ENCODE peak calls at places on chromosomes 1 and 21, in ten cellular contexts. F is CD8-positive, alpha-beta T cell; D is T-helper 17 cell; V is uterus; N is activated B cell treated with CpG ODN at 0.5 μM for 24 hours; S is CD8-positive, alpha-beta memory T cell; M is PC-3; H is foreskin keratinocyte; C is astrocyte of the spinal cord; X is H7. B is an unnamed sample.

GRCh38 chr1:238241607-238242006 is 350.9 kb upstream of the ZP4 start:
- DNase-seq in F (no peak), D (no peak), V (no peak), N (no peak), S (no peak), M (no peak), H (no peak), C (no peak), X (no peak), B (no peak)

GRCh38 chr1:97047412-97047793 is 325.8 kb downstream of the PTBP2 start:
- DNase-seq in F (no peak), D (no peak), V (no peak), N (no peak), S (no peak), M (no peak), H (no peak), C (no peak), X (no peak), B (no peak)

GRCh38 chr1:147264158-147264768 is 21.8 kb downstream of the CHD1L start:
- DNase-seq in F (no peak), D (no peak), V (no peak), N (no peak), S (no peak), M (peak; percentile 70), H (peak; percentile 61), C (peak; percentile 62), X (no peak), B (no peak)

GRCh38 chr1:20678599-20678998 is 17.4 kb upstream of the DDOST start:
- DNase-seq in F (no peak), D (no peak), V (no peak), N (no peak), S (no peak), M (no peak), H (no peak), C (no peak), X (no peak), B (no peak)

GRCh38 chr1:207032528-207033017 is at the start of gene C1orf116:
- DNase-seq in F (no peak), D (no peak), V (no peak), N (no peak), S (no peak), M (peak; percentile 99), H (peak; percentile 99), C (no peak), X (peak; percentile 92), B (no peak)

GRCh38 chr1:162233066-162233465 is 143.6 kb downstream of the SPATA46 start:
- DNase-seq in F (no peak), D (no peak), V (no peak), N (no peak), S (no peak), M (no peak), H (no peak), C (no peak), X (no peak), B (no peak)

GRCh38 chr1:98389809-98390208 is 271.7 kb upstream of the SNX7 start:
- DNase-seq in F (no peak), D (no peak), V (no peak), N (no peak), S (no peak), M (no peak), H (peak; percentile 67), C (peak; percentile 87), X (no peak), B (no peak)

GRCh38 chr1:57329932-57330331 is 93.9 kb downstream of the DAB1 start:
- DNase-seq in F (no peak), D (no peak), V (no peak), N (no peak), S (no peak), M (no peak), H (no peak), C (no peak), X (no peak), B (no peak)

GRCh38 chr1:47987601-47988000 is 9.6 kb downstream of the TRABD2B start:
- DNase-seq in F (no peak), D (no peak), V (no peak), N (no peak), S (no peak), M (no peak), H (no peak), C (no peak), X (no peak), B (no peak)

GRCh38 chr21:45718413-45718812 is 74.9 kb downstream of the PCBP3 start:
- DNase-seq in F (no peak), D (no peak), V (no peak), N (no peak), S (no peak), M (no peak), H (no peak), C (no peak), X (no peak), B (no peak)